ENCODE peak calls at places on chromosomes 11 and 22, in eight cellular contexts. U, G, E, H, R, I, C and V are unnamed samples.

GRCh38 chr11:9089636-9090035 is 1.8 kb downstream of the SCUBE2 start:
- DNase-seq in E (no peak), C (no peak), H (no peak), I (no peak), U (no peak), G (no peak), R (no peak), V (no peak)

GRCh38 chr22:38649841-38650522 is 6.2 kb downstream of the FAM227A start:
- DNase-seq in H (no peak), I (no peak), R (no peak), G (no peak), C (no peak), E (no peak), U (no peak), V (no peak)

GRCh38 chr22:43136255-43136654 is 6.9 kb downstream of the MCAT start:
- DNase-seq in I (no peak), C (peak; percentile 45), E (no peak), G (no peak), U (no peak), R (no peak), H (peak; percentile 82), V (peak; percentile 76)

GRCh38 chr11:59754494-59754858 is 700 bp upstream of the STX3 start:
- DNase-seq in U (no peak), G (no peak), R (peak; percentile 39), E (no peak), H (peak; percentile 59), C (peak; percentile 14), I (no peak), V (peak; percentile 46)

GRCh38 chr11:3159296-3160190 is 5.6 kb downstream of the OSBPL5 start:
- DNase-seq in I (peak; percentile 65), C (no peak), R (no peak), U (peak; percentile 68), G (no peak), H (no peak), E (no peak), V (peak; percentile 13)

GRCh38 chr11:69636512-69636866 is 4.5 kb upstream of the CCND1 start:
- DNase-seq in U (peak; percentile 70), R (no peak), E (no peak), C (no peak), I (peak; percentile 86), H (no peak), G (no peak), V (peak; percentile 87)

GRCh38 chr22:50326959-50327710 is at the start of gene DENND6B:
- DNase-seq in C (peak; percentile 72), G (no peak), R (peak; percentile 90), I (peak; percentile 77), E (peak; percentile 61), U (peak; percentile 77), H (peak; percentile 97), V (peak; percentile 87)

GRCh38 chr11:43852057-43852636 is 28.5 kb upstream of the ALKBH3 start:
- DNase-seq in U (peak; percentile 41), I (peak; percentile 77), H (peak; percentile 56), E (peak; percentile 20), R (peak; percentile 42), C (peak; percentile 56), G (peak; percentile 18), V (peak; percentile 88)

GRCh38 chr22:29944339-29944738 is 61.4 kb downstream of the MTMR3 start:
- DNase-seq in E (no peak), C (no peak), H (no peak), R (no peak), I (no peak), U (no peak), G (no peak), V (no peak)

GRCh38 chr11:3217751-3218482 is 696 bp downstream of the MRGPRG start:
- DNase-seq in I (no peak), R (no peak), E (no peak), U (no peak), H (no peak), G (no peak), C (no peak), V (no peak)

GRCh38 chr22:48750826-48751440 is 1076.7 kb downstream of the BRD1 start:
- DNase-seq in H (no peak), U (peak; percentile 24), G (no peak), R (no peak), E (no peak), C (no peak), I (peak; percentile 16), V (no peak)

GRCh38 chr22:20116376-20116950 is 559 bp downstream of the RANBP1 start:
- DNase-seq in E (no peak), U (no peak), R (no peak), G (no peak), I (peak; percentile 60), C (no peak), H (peak; percentile 62), V (no peak)

GRCh38 chr22:21659864-21660525 is 5.8 kb upstream of the PPIL2 start:
- DNase-seq in H (no peak), C (no peak), E (no peak), I (no peak), R (no peak), G (no peak), U (no peak), V (no peak)

GRCh38 chr11:122748968-122749687 is 89.2 kb upstream of the CRTAM start:
- DNase-seq in I (peak; percentile 44), H (peak; percentile 70), G (no peak), E (peak; percentile 35), U (peak; percentile 45), R (peak; percentile 89), C (peak; percentile 44), V (peak; percentile 60)

GRCh38 chr22:47333625-47334024 is 571.2 kb downstream of the TBC1D22A start:
- DNase-seq in R (peak; percentile 64), U (no peak), G (peak; percentile 48), I (no peak), H (no peak), C (no peak), E (no peak), V (no peak)

GRCh38 chr11:134535029-134536025 is 123.3 kb upstream of the B3GAT1 start:
- DNase-seq in U (no peak), E (no peak), R (no peak), G (no peak), C (no peak), I (no peak), H (no peak), V (no peak)

GRCh38 chr11:13644997-13645667 is 23.3 kb upstream of the FAR1 start:
- DNase-seq in U (no peak), C (no peak), R (no peak), E (no peak), H (no peak), I (no peak), G (no peak), V (peak; percentile 57)

GRCh38 chr22:36329217-36330078 is 58.3 kb downstream of the MYH9 start:
- DNase-seq in R (no peak), G (no peak), H (no peak), U (peak; percentile 64), I (peak; percentile 89), C (peak; percentile 73), E (peak; percentile 74), V (peak; percentile 98)

GRCh38 chr22:44486538-44486937 is 11.5 kb downstream of the RTL6 start:
- DNase-seq in R (no peak), G (no peak), I (peak; percentile 81), E (no peak), U (no peak), C (no peak), H (no peak), V (no peak)

GRCh38 chr11:3189886-3190583 is 24.9 kb upstream of the OSBPL5 start:
- DNase-seq in H (no peak), C (no peak), E (no peak), G (no peak), U (no peak), I (no peak), R (no peak), V (no peak)

GRCh38 chr11:121206810-121207209 is 85.8 kb upstream of the SC5D start:
- DNase-seq in G (no peak), U (no peak), R (no peak), H (no peak), I (no peak), E (no peak), C (no peak), V (no peak)

GRCh38 chr22:46638601-46639431 is 18.6 kb downstream of the GRAMD4 start:
- DNase-seq in R (no peak), I (peak; percentile 78), G (no peak), E (no peak), U (no peak), C (no peak), H (no peak), V (no peak)

GRCh38 chr22:25492950-25493790 is 71.3 kb upstream of the GRK3 start:
- DNase-seq in I (no peak), H (no peak), R (no peak), C (no peak), E (no peak), G (peak; percentile 62), U (no peak), V (no peak)

GRCh38 chr11:76657139-76657823 is 13.3 kb downstream of the LRRC32 start:
- DNase-seq in U (no peak), E (no peak), I (peak; percentile 16), R (no peak), H (no peak), C (no peak), G (no peak), V (no peak)

GRCh38 chr11:116230453-116230852 is 542.3 kb downstream of the BUD13 start:
- DNase-seq in U (no peak), E (no peak), I (no peak), C (no peak), H (no peak), R (no peak), G (no peak), V (no peak)

GRCh38 chr22:26592368-26593015 is 2.6 kb upstream of the TPST2 start:
- DNase-seq in I (no peak), C (no peak), R (peak; percentile 89), E (no peak), H (peak; percentile 68), U (no peak), G (no peak), V (no peak)

GRCh38 chr11:84408946-84409411 is 1122.8 kb upstream of the CCDC90B start:
- DNase-seq in G (no peak), R (no peak), E (no peak), I (no peak), U (no peak), C (no peak), H (no peak), V (no peak)

GRCh38 chr11:96330511-96330859 is 12.5 kb downstream of the MAML2 start:
- DNase-seq in U (no peak), R (no peak), G (no peak), H (no peak), E (no peak), I (no peak), C (no peak), V (no peak)

GRCh38 chr11:67584205-67584880 is 731 bp downstream of the GSTP1 start:
- DNase-seq in G (no peak), I (peak; percentile 81), U (peak; percentile 86), E (peak; percentile 13), C (peak; percentile 23), R (no peak), H (peak; percentile 51), V (peak; percentile 62)

GRCh38 chr11:57475191-57475590 is 14.9 kb downstream of the RTN4RL2 start:
- DNase-seq in I (no peak), G (no peak), R (no peak), H (no peak), E (no peak), C (no peak), U (no peak), V (no peak)

GRCh38 chr22:35301370-35301874 is 1.7 kb downstream of the TOM1 start:
- DNase-seq in H (no peak), I (peak; percentile 83), R (no peak), E (no peak), C (no peak), G (no peak), U (peak; percentile 80), V (no peak)

GRCh38 chr22:25722223-25723015 is 19.6 kb upstream of the MYO18B start:
- DNase-seq in R (no peak), C (no peak), G (no peak), I (no peak), E (no peak), H (no peak), U (no peak), V (no peak)

GRCh38 chr22:46390652-46391301 is 55.3 kb downstream of the TRMU start:
- DNase-seq in G (no peak), I (peak; percentile 69), R (peak; percentile 59), C (no peak), U (peak; percentile 42), H (no peak), E (no peak), V (peak; percentile 54)

GRCh38 chr11:116641561-116642045 is 131.2 kb downstream of the BUD13 start:
- DNase-seq in R (peak; percentile 72), U (peak; percentile 39), H (peak; percentile 52), E (no peak), C (no peak), I (peak; percentile 47), G (peak; percentile 27), V (peak; percentile 66)